ENCODE peak calls at places on chromosomes 6 and 20, in seven cellular contexts. V, Q, J, M, W, S and K are unnamed samples.

GRCh38 chr20:49006446-49006980 is 39.6 kb upstream of the CSE1L start:
- DNase-seq in V (no peak), Q (no peak), J (no peak), M (no peak), W (no peak), S (no peak), K (no peak)

GRCh38 chr6:137967689-137968467 is 100.8 kb downstream of the TNFAIP3 start:
- DNase-seq in V (no peak), Q (no peak), J (no peak), M (no peak), W (no peak), S (no peak), K (no peak)

GRCh38 chr6:108164815-108165706 is 761 bp upstream of the NR2E1 start:
- DNase-seq in V (no peak), Q (no peak), J (no peak), M (no peak), W (no peak), S (peak), K (peak)

GRCh38 chr6:219641-220198 is 72.6 kb upstream of the DUSP22 start:
- DNase-seq in V (peak), Q (peak), J (no peak), M (no peak), W (peak), S (peak), K (no peak)

GRCh38 chr20:49310695-49311094 is 32.8 kb upstream of the ZNFX1 start:
- DNase-seq in V (no peak), Q (no peak), J (no peak), M (no peak), W (no peak), S (no peak), K (no peak)

GRCh38 chr6:85372188-85372914 is 77.5 kb upstream of the NT5E start:
- DNase-seq in V (no peak), Q (no peak), J (no peak), M (no peak), W (no peak), S (no peak), K (peak)

GRCh38 chr6:147156799-147157382 is 47.3 kb upstream of the STXBP5 start:
- DNase-seq in V (no peak), Q (no peak), J (no peak), M (no peak), W (no peak), S (no peak), K (no peak)

GRCh38 chr6:87633851-87634250 is 43.9 kb downstream of the ORC3 start:
- DNase-seq in V (no peak), Q (no peak), J (no peak), M (no peak), W (no peak), S (no peak), K (no peak)

GRCh38 chr20:23200914-23201313 is 114.8 kb upstream of the CD93 start:
- DNase-seq in V (no peak), Q (peak), J (no peak), M (no peak), W (no peak), S (peak), K (peak)

GRCh38 chr6:3016473-3017280 is 17.0 kb downstream of the NQO2 start:
- DNase-seq in V (no peak), Q (no peak), J (no peak), M (no peak), W (no peak), S (no peak), K (no peak)